ENCODE peak calls at places on chromosomes 6 and 20, in six cellular contexts. O, G, J, N, F and L are unnamed samples.

GRCh38 chr20:1338801-1339200 is 9.9 kb upstream of the SDCBP2 start:
- DNase-seq in O (no peak), G (peak; percentile 19), J (no peak), N (no peak), F (no peak), L (no peak)

GRCh38 chr6:98574991-98575390 is 259.4 kb upstream of the POU3F2 start:
- DNase-seq in O (no peak), G (no peak), J (no peak), N (no peak), F (peak; percentile 8), L (no peak)

GRCh38 chr6:31574106-31575061 is 981 bp upstream of the TNF start:
- DNase-seq in O (no peak), G (peak; percentile 52), J (no peak), N (no peak), F (no peak), L (no peak)

GRCh38 chr6:129863664-129864063 is 2.5 kb upstream of the TMEM244 start:
- DNase-seq in O (no peak), G (no peak), J (no peak), N (no peak), F (no peak), L (no peak)

GRCh38 chr6:36963451-36964290 is 9.1 kb downstream of the PI16 start:
- DNase-seq in O (no peak), G (peak; percentile 63), J (peak; percentile 77), N (no peak), F (no peak), L (no peak)

GRCh38 chr20:22908437-22908836 is 126.7 kb upstream of the SSTR4 start:
- DNase-seq in O (no peak), G (peak; percentile 60), J (no peak), N (no peak), F (no peak), L (no peak)

GRCh38 chr20:57323034-57323433 is 6.6 kb upstream of the SPO11 start:
- DNase-seq in O (peak; percentile 76), G (peak; percentile 71), J (no peak), N (peak; percentile 54), F (peak; percentile 71), L (no peak)

GRCh38 chr6:150664091-150664490 is 64.4 kb downstream of the PLEKHG1 start:
- DNase-seq in O (no peak), G (no peak), J (no peak), N (no peak), F (no peak), L (no peak)

GRCh38 chr6:28488916-28489365 is 26.7 kb downstream of the GPX6 start:
- DNase-seq in O (peak; percentile 58), G (no peak), J (no peak), N (peak; percentile 61), F (peak; percentile 71), L (no peak)

GRCh38 chr6:40798069-40798770 is 211.1 kb upstream of the LRFN2 start:
- DNase-seq in O (no peak), G (peak; percentile 67), J (no peak), N (no peak), F (no peak), L (no peak)

GRCh38 chr6:73391735-73392134 is 2.9 kb upstream of the DDX43 start:
- DNase-seq in O (no peak), G (no peak), J (no peak), N (no peak), F (no peak), L (no peak)

GRCh38 chr6:153028963-153029362 is 26.5 kb upstream of the MTRF1L start:
- DNase-seq in O (no peak), G (no peak), J (no peak), N (no peak), F (no peak), L (no peak)

GRCh38 chr6:131366223-131366622 is 206.8 kb upstream of the ARG1 start:
- DNase-seq in O (no peak), G (no peak), J (no peak), N (no peak), F (no peak), L (no peak)

GRCh38 chr6:7541175-7542064 is at the start of gene DSP:
- DNase-seq in O (no peak), G (peak; percentile 78), J (peak; percentile 90), N (peak; percentile 10), F (peak; percentile 93), L (no peak)

GRCh38 chr20:45592574-45593189 is 13.6 kb upstream of the WFDC8 start:
- DNase-seq in O (no peak), G (peak; percentile 31), J (no peak), N (no peak), F (peak; percentile 61), L (no peak)

GRCh38 chr6:134288538-134289203 is 29.2 kb downstream of the SGK1 start:
- DNase-seq in O (no peak), G (no peak), J (no peak), N (no peak), F (peak; percentile 15), L (no peak)

DNA sequence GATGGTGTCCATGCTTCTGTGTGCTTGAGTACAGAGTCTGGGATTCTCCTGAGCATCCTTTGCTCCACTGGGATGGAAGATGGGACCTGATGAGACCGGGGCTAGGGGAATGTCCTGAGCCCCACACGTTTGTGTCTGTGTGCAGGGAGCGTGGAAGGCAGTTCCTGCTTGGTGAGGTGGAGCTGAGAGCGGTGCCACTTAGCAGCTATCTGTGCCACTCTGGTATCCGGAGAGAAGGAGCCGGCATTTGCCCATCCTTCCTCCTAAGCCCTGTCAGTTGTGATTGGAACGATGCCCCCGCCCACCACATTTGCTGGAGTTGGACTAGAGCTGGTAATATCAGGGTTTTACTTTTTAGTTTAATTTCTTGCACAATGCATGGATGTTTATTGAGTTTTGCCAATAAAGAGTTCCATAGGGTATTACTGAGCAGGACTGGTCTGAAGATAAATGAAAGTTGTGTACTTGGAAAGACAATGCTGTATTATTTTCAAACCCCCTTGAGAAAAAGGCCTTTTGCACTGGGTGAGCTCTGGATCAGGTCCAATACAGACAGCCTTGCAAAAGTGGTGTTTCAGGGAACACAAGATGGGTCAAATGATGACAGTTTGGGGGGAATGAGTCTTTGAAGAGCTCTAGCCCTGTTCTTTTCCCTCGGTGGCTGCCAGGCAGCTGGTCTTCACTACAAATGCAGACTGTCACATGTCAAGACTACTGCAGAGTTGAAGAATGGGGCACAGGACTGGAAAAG is 130.8 kb downstream of the SYCP2 start:
- DNase-seq in O (no peak), G (peak; percentile 18), J (no peak), N (no peak), F (no peak), L (no peak)
- H3K9me3 ChIP-seq in O (no peaks in the 10 kb centered on the region), G (no peaks in the 10 kb centered on the region), J (peaks cover 8% of the 10 kb centered on the region), N (no peaks in the 10 kb centered on the region), F (no peaks in the 10 kb centered on the region), L (peaks cover 5% of the 10 kb centered on the region)

GRCh38 chr20:41604002-41604401 is 14.2 kb downstream of the CHD6 start:
- DNase-seq in O (no peak), G (no peak), J (no peak), N (no peak), F (no peak), L (no peak)

GRCh38 chr20:41598719-41599118 is 19.5 kb downstream of the CHD6 start:
- DNase-seq in O (no peak), G (no peak), J (no peak), N (no peak), F (no peak), L (no peak)

GRCh38 chr20:41599699-41600104 is 18.5 kb downstream of the CHD6 start:
- DNase-seq in O (no peak), G (no peak), J (no peak), N (no peak), F (peak; percentile 62), L (no peak)

GRCh38 chr20:41600926-41601631 is 17.1 kb downstream of the CHD6 start:
- DNase-seq in O (no peak), G (no peak), J (no peak), N (no peak), F (no peak), L (no peak)

GRCh38 chr20:41601742-41602141 is 16.4 kb downstream of the CHD6 start:
- DNase-seq in O (no peak), G (no peak), J (no peak), N (no peak), F (no peak), L (no peak)
- H3K9me3 ChIP-seq in O (peaks cover 8% of the 10 kb centered on the region), G (peaks cover 14% of the 10 kb centered on the region), J (peaks cover 30% of the 10 kb centered on the region), N (no peaks in the 10 kb centered on the region), F (no peaks in the 10 kb centered on the region), L (peaks cover 34% of the 10 kb centered on the region)

GRCh38 chr20:49283176-49283702 is 5.4 kb upstream of the ZNFX1 start:
- DNase-seq in O (no peak), G (no peak), J (no peak), N (no peak), F (no peak), L (no peak)

GRCh38 chr20:49281913-49282467 is 4.1 kb upstream of the ZNFX1 start:
- DNase-seq in O (no peak), G (no peak), J (no peak), N (no peak), F (no peak), L (no peak)

GRCh38 chr20:49281059-49281912 is 3.4 kb upstream of the ZNFX1 start:
- DNase-seq in O (no peak), G (peak; percentile 71), J (no peak), N (no peak), F (peak; percentile 89), L (no peak)

GRCh38 chr20:49283703-49284625 is 6.1 kb upstream of the ZNFX1 start:
- DNase-seq in O (no peak), G (no peak), J (no peak), N (no peak), F (no peak), L (no peak)

GRCh38 chr20:49282584-49283171 is 4.8 kb upstream of the ZNFX1 start:
- DNase-seq in O (no peak), G (no peak), J (no peak), N (no peak), F (no peak), L (no peak)
- H3K9me3 ChIP-seq in O (peaks cover 21% of the 10 kb centered on the region), G (no peaks in the 10 kb centered on the region), J (peaks cover 48% of the 10 kb centered on the region), N (peaks cover 41% of the 10 kb centered on the region), F (no peaks in the 10 kb centered on the region), L (peaks cover 65% of the 10 kb centered on the region)

GRCh38 chr6:45439861-45440388 is 62.2 kb upstream of the SUPT3H start:
- DNase-seq in O (no peak), G (no peak), J (no peak), N (no peak), F (no peak), L (no peak)
- H3K9me3 ChIP-seq in O (no peaks in the 10 kb centered on the region), G (no peaks in the 10 kb centered on the region), J (no peaks in the 10 kb centered on the region), N (no peaks in the 10 kb centered on the region), F (no peaks in the 10 kb centered on the region), L (no peaks in the 10 kb centered on the region)

GRCh38 chr6:156280131-156280530 is 497.0 kb upstream of the ARID1B start:
- DNase-seq in O (no peak), G (no peak), J (no peak), N (no peak), F (no peak), L (no peak)

GRCh38 chr6:156283091-156283490 is 494.1 kb upstream of the ARID1B start:
- DNase-seq in O (no peak), G (no peak), J (no peak), N (no peak), F (no peak), L (no peak)

GRCh38 chr6:156282087-156282486 is 495.1 kb upstream of the ARID1B start:
- DNase-seq in O (no peak), G (no peak), J (no peak), N (no peak), F (no peak), L (no peak)

GRCh38 chr6:156279306-156279969 is 497.7 kb upstream of the ARID1B start:
- DNase-seq in O (no peak), G (no peak), J (no peak), N (no peak), F (no peak), L (no peak)
- H3K9me3 ChIP-seq in O (no peaks in the 10 kb centered on the region), G (no peaks in the 10 kb centered on the region), J (no peaks in the 10 kb centered on the region), N (no peaks in the 10 kb centered on the region), F (no peaks in the 10 kb centered on the region), L (no peaks in the 10 kb centered on the region)